ENCODE peak calls at places on chromosomes 11 and 22, in seven cellular contexts. L, J, C, O, A, F and U are unnamed samples. For H3K27me3 and H3K79me1, the result is how much of the 10 kb centered on the place peaks cover.

GRCh38 chr11:76459299-76459698 is 14.5 kb downstream of the EMSY start:
- DNase-seq in L (no peak), J (no peak), C (peak), O (no peak), A (peak), F (no peak), U (no peak)

GRCh38 chr11:107924306-107924705 is 3.9 kb upstream of the RAB39A start:
- DNase-seq in L (no peak), J (no peak), C (no peak), O (no peak), A (no peak), F (no peak), U (no peak)

GRCh38 chr11:46122955-46123354 is 1.7 kb upstream of the PHF21A start:
- DNase-seq in L (no peak), J (no peak), C (peak), O (peak), A (no peak), F (no peak), U (no peak)

GRCh38 chr11:111604392-111605009 is 2.3 kb downstream of the SIK2 start:
- DNase-seq in L (no peak), J (no peak), C (peak), O (peak), A (peak), F (peak), U (peak)

GRCh38 chr22:39593061-39593930 is 22.7 kb downstream of the CACNA1I start:
- DNase-seq in L (no peak), J (no peak), C (peak), O (no peak), A (no peak), F (no peak), U (no peak)

GRCh38 chr22:30397656-30398635 is 1.1 kb downstream of the SEC14L2 start:
- DNase-seq in L (no peak), J (no peak), C (peak), O (no peak), A (peak), F (no peak), U (no peak)

GRCh38 chr11:45423036-45423435 is 136.9 kb upstream of the SYT13 start:
- DNase-seq in L (no peak), J (no peak), C (no peak), O (no peak), A (no peak), F (no peak), U (no peak)

GRCh38 chr11:79894111-79894510 is 453.3 kb upstream of the TENM4 start:
- DNase-seq in L (no peak), J (no peak), C (no peak), O (no peak), A (no peak), F (no peak), U (no peak)

GRCh38 chr22:40325315-40325714 is 21.0 kb upstream of the ADSL start:
- DNase-seq in L (no peak), J (no peak), C (no peak), O (no peak), A (no peak), F (no peak), U (no peak)

GRCh38 chr11:131064373-131064991 is 148.2 kb upstream of the SNX19 start:
- DNase-seq in L (peak), J (peak), C (peak), O (peak), A (peak), F (peak), U (peak)

GRCh38 chr11:108496643-108497256 is 1.4 kb downstream of the POGLUT3 start:
- DNase-seq in L (no peak), J (no peak), C (peak), O (peak), A (peak), F (peak), U (no peak)

GRCh38 chr11:35303596-35304392 is 115.6 kb downstream of the SLC1A2 start:
- DNase-seq in L (no peak), J (no peak), C (peak), O (peak), A (no peak), F (peak), U (no peak)

GRCh38 chr11:69295995-69296889 is 2.3 kb downstream of the MYEOV start:
- DNase-seq in L (no peak), J (no peak), C (peak), O (peak), A (no peak), F (peak), U (no peak)

GRCh38 chr11:122578168-122578825 is 77.2 kb upstream of the UBASH3B start:
- DNase-seq in L (no peak), J (no peak), C (no peak), O (no peak), A (peak), F (no peak), U (no peak)

GRCh38 chr11:85682330-85683305 is 3.4 kb downstream of the CCDC89 start:
- DNase-seq in L (no peak), J (no peak), C (no peak), O (peak), A (no peak), F (peak), U (no peak)

GRCh38 chr11:44066732-44067131 is 662 bp downstream of the ACCS start:
- DNase-seq in L (no peak), J (no peak), C (peak), O (peak), A (no peak), F (no peak), U (no peak)

GRCh38 chr22:20117656-20118571 is 888 bp upstream of the TRMT2A start:
- DNase-seq in L (no peak), J (no peak), C (peak), O (peak), A (peak), F (no peak), U (no peak)

GRCh38 chr22:38441620-38442287 is 13.2 kb downstream of the KCNJ4 start:
- DNase-seq in L (no peak), J (no peak), C (no peak), O (no peak), A (no peak), F (no peak), U (no peak)
- H3K27me3 ChIP-seq in L (under half), J (under half), C (under half), O (half or more), A (under half), F (under half), U (under half)

GRCh38 chr22:34160117-34160758 is 240.0 kb upstream of the LARGE1 start:
- DNase-seq in L (peak), J (no peak), C (no peak), O (no peak), A (peak), F (no peak), U (no peak)
- H3K79me1 ChIP-seq in L (under half), J (under half), C (under half), O (under half), A (under half), F (under half), U (under half)

GRCh38 chr11:8872017-8872416 is 39.0 kb upstream of the AKIP1 start:
- DNase-seq in L (no peak), J (no peak), C (no peak), O (no peak), A (no peak), F (no peak), U (no peak)

GRCh38 chr11:8873966-8874365 is 37.0 kb upstream of the AKIP1 start:
- DNase-seq in L (no peak), J (no peak), C (peak), O (no peak), A (no peak), F (no peak), U (no peak)

GRCh38 chr11:8871283-8871775 is 39.7 kb upstream of the AKIP1 start:
- DNase-seq in L (no peak), J (no peak), C (peak), O (peak), A (peak), F (peak), U (peak)

GRCh38 chr11:8867856-8868705 is 42.9 kb upstream of the AKIP1 start:
- DNase-seq in L (no peak), J (no peak), C (peak), O (peak), A (no peak), F (peak), U (no peak)

DNA sequence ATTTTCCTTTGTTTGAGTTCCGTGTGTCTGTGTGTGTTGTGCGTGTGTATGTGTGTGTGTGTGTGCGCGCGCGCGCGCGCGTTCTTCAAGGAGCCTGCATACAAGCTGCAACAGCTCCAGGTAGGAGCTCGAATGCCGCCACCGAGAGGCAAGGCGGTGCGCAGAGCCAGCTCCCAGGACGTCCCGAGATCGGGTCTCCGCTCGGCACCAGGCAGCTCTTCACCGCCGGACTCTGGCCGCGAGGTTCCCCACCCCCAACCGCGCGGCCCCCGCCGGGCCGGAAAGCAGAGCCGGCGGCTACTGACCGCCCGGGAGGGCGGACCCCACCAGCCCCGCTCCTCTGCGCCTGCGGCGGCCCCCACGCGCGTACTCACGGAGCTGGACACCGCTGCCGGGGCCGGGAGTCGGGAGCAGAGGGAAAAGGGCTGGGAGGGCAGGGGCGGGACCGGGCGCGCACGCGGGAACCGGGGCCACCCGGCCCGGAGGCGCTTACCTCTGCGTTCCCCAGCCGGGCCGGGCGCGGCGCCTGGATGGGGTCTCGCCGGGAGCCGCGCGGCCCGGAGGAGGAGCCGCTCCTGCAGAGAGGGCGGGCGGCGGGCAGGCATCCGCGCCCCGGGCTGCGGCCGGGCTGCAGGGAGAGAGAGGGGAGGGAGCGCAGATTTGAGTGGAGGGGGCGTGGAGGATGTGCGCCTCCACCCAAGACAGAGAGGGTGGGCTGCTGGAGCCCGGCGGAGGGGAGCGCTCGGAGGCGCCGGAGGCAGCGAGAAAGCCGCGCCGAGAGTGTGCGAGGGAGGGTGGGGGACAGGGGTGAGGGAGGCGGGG is 40.3 kb upstream of the AKIP1 start:
- DNase-seq in L (peak), J (peak), C (peak), O (peak), A (peak), F (peak), U (peak)
- H3K4me2 ChIP-seq in L (peak), J (peak), C (peak), O (peak), A (peak), F (peak), U (peak)

DNA sequence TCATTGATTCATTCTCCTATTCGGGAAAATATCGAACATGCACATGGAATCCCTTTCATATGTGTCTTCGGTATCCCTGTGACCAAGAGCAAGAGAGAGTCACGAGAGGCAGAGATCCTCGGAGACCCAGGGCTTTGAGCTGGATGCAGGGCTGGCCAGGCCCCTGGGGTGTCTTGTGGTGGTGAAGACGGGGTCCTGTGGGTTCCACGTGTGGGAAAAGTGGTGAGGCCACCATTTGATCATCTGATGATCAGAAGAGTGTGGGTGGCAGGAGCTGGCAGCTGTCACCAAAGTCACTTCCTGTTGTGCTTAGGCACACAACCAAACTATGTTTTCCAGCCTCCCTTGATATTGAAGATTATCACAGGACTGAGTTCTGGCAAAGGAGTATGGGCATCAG is 94.0 kb downstream of the BRD1 start:
- DNase-seq in L (no peak), J (no peak), C (no peak), O (no peak), A (no peak), F (no peak), U (no peak)
- H3K27me3 ChIP-seq in L (under half), J (under half), C (under half), O (under half), A (under half), F (under half), U (under half)

GRCh38 chr22:17994424-17995108 is 29.8 kb downstream of the MICAL3 start:
- DNase-seq in L (no peak), J (no peak), C (no peak), O (no peak), A (no peak), F (no peak), U (no peak)
- H3K79me1 ChIP-seq in L (under half), J (under half), C (under half), O (half or more), A (under half), F (under half), U (under half)

GRCh38 chr11:73273246-73273890 is 1.2 kb downstream of the P2RY6 start:
- DNase-seq in L (no peak), J (no peak), C (no peak), O (no peak), A (no peak), F (no peak), U (no peak)

GRCh38 chr11:73271936-73272679 is at the start of gene P2RY6:
- DNase-seq in L (peak), J (no peak), C (peak), O (peak), A (peak), F (peak), U (no peak)

GRCh38 chr11:73270855-73271477 is 1.2 kb upstream of the P2RY6 start:
- DNase-seq in L (peak), J (no peak), C (no peak), O (no peak), A (no peak), F (no peak), U (no peak)

GRCh38 chr11:73274722-73275380 is 2.7 kb downstream of the P2RY6 start:
- DNase-seq in L (peak), J (no peak), C (no peak), O (no peak), A (no peak), F (no peak), U (no peak)

DNA sequence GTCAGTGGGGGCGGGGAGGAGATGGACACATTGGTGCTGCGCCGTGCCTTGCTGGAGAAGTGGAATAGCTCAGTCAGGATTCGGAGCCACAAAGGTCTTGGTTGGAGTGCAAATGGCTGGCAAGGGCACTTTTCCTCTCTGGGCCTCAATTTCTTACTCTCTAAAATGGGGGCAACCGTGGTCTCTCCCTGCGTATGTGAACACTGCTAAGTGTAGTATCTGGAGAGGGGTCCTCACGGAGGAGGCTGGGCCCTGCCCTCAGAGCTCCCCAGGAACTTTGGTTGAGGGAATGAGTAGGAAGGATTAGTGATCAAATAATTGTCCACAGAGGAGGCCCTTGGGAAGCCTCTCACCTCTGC is 521 bp downstream of the P2RY6 start:
- DNase-seq in L (no peak), J (no peak), C (no peak), O (no peak), A (no peak), F (no peak), U (no peak)
- H3K4me2 ChIP-seq in L (no peak), J (no peak), C (no peak), O (no peak), A (no peak), F (peak), U (no peak)

DNA sequence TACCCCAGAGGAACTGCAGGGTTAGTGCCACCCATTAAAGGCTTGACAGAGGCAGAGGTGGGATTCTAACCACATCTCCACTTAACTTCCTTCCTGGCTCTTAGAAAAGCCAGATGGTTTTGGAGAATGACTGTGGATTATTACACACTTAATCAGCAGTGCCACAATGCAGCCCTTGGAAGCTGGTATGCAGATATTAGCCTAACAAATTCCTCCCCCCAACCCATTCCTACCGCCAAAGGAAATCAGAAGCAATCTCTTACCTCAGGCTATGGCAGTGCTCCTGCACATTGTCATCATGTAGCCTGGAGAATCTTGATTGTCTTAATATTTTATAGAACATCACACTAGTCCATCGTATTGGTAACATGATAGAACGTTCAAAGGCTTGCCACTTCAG is 23.1 kb upstream of the NRGN start:
- DNase-seq in L (no peak), J (no peak), C (no peak), O (peak), A (no peak), F (peak), U (no peak)
- H3K27me3 ChIP-seq in L (under half), J (half or more), C (half or more), O (under half), A (under half), F (under half), U (under half)

DNA sequence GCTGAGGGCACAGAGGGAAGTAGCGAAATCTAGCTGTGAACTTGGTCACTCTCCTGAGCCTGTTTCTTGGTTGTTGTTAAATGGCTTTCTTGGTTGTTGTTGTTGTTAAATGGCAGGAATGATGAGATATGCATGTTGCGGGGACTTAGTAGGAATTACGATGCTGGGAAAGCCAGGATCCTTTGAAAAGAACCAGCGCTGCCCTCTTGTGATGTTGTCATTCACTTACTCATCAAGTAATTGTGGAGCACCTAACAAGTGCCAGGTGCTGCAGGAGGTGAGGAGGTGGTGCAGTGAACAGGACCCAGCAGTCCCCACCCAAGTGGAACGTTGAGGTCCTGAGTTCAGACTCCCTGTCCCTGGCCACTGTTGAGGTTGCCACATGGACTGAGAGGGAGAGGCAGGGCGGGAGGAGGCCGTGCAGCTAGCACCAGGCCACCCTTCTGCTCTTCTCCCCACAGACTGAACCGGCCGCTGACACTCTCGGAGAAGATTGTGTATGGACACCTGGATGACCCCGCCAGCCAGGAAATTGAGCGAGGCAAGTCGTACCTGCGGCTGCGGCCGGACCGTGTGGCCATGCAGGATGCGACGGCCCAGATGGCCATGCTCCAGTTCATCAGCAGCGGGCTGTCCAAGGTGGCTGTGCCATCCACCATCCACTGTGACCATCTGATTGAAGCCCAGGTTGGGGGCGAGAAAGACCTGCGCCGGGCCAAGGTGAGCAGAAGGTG is 36.8 kb downstream of the POLR3H start:
- DNase-seq in L (no peak), J (no peak), C (no peak), O (no peak), A (no peak), F (no peak), U (no peak)
- H3K79me1 ChIP-seq in L (under half), J (under half), C (under half), O (under half), A (under half), F (under half), U (under half)

DNA sequence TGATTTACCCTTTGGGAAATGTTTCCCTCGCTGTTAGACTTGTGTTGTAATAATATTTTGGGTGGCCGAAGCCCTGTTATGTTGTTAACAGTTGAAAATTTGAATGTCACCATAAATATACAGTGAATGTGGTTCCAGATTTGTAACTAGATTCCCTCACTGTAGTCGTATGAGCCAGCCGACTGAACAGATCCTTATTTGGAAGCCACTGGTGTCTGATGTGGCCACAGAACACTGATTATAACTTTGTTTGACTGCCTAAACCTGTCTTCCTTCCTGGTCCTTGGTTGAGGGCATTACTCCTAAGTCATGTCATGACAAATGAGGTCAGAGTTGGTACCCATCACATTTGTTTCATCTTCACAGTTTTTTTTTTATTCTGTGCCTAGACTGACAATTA is 45.4 kb downstream of the YAP1 start:
- DNase-seq in L (no peak), J (no peak), C (peak), O (peak), A (no peak), F (no peak), U (no peak)
- H3K4me2 ChIP-seq in L (no peak), J (no peak), C (no peak), O (peak), A (no peak), F (no peak), U (no peak)